ENCODE peak calls at places on chromosomes 7 and 10, in four cellular contexts. K is fibroblast of pulmonary artery, W is brain microvascular endothelial cell, G is stomach. T is an unnamed sample.
A peak's percentile ranks its signal among the peaks of the same experiment; 100 is the strongest.

GRCh38 chr10:69321865-69322264 is 43.6 kb downstream of the HK1 start:
- DNase-seq in G (no peak), W (peak; percentile 25), K (no peak), T (no peak)

GRCh38 chr10:26890956-26891355 is 30.2 kb upstream of the ABI1 start:
- DNase-seq in K (peak; percentile 84), W (peak; percentile 81), G (peak; percentile 45), T (no peak)

GRCh38 chr7:19215421-19215820 is 70.2 kb upstream of the FERD3L start:
- DNase-seq in K (peak; percentile 86), G (no peak), W (peak; percentile 77), T (no peak)

GRCh38 chr10:56139405-56139804 is 221.7 kb downstream of the ZWINT start:
- DNase-seq in W (no peak), K (no peak), G (no peak), T (no peak)

GRCh38 chr7:34567906-34568305 is 90.1 kb upstream of the NPSR1 start:
- DNase-seq in K (no peak), G (no peak), W (no peak), T (no peak)

GRCh38 chr10:62852961-62853702 is 37.0 kb upstream of the EGR2 start:
- DNase-seq in K (no peak), G (no peak), W (no peak), T (no peak)

GRCh38 chr7:127536426-127537152 is 48.8 kb downstream of the GCC1 start:
- DNase-seq in G (no peak), W (no peak), K (no peak), T (no peak)

GRCh38 chr10:102121739-102122372 is 1.7 kb upstream of the LDB1 start:
- DNase-seq in W (no peak), K (peak; percentile 48), G (no peak), T (no peak)

GRCh38 chr10:103715430-103715829 is 139.9 kb downstream of the SH3PXD2A start:
- DNase-seq in K (peak; percentile 70), G (no peak), W (peak; percentile 66), T (no peak)

GRCh38 chr7:74002474-74003017 is 25.4 kb upstream of the ELN start:
- DNase-seq in G (peak; percentile 63), K (peak; percentile 69), W (peak; percentile 56), T (no peak)

GRCh38 chr7:29843738-29844137 is 37.4 kb downstream of the WIPF3 start:
- DNase-seq in W (no peak), G (peak; percentile 78), K (no peak), T (no peak)

GRCh38 chr10:9081988-9082387 is 1027.5 kb downstream of the GATA3 start:
- DNase-seq in K (no peak), W (no peak), G (no peak), T (no peak)

GRCh38 chr7:41006591-41006990 is 696.3 kb downstream of the INHBA start:
- DNase-seq in K (peak; percentile 47), W (no peak), G (no peak), T (no peak)

GRCh38 chr7:133662830-133663229 is 410.0 kb downstream of the EXOC4 start:
- DNase-seq in W (no peak), K (no peak), G (no peak), T (no peak)

GRCh38 chr10:122497241-122497640 is 35.9 kb downstream of the HTRA1 start:
- DNase-seq in K (no peak), G (no peak), W (no peak), T (no peak)

GRCh38 chr7:37899712-37900247 is 16.8 kb downstream of the SFRP4 start:
- DNase-seq in K (no peak), G (no peak), W (no peak), T (no peak)

DNA sequence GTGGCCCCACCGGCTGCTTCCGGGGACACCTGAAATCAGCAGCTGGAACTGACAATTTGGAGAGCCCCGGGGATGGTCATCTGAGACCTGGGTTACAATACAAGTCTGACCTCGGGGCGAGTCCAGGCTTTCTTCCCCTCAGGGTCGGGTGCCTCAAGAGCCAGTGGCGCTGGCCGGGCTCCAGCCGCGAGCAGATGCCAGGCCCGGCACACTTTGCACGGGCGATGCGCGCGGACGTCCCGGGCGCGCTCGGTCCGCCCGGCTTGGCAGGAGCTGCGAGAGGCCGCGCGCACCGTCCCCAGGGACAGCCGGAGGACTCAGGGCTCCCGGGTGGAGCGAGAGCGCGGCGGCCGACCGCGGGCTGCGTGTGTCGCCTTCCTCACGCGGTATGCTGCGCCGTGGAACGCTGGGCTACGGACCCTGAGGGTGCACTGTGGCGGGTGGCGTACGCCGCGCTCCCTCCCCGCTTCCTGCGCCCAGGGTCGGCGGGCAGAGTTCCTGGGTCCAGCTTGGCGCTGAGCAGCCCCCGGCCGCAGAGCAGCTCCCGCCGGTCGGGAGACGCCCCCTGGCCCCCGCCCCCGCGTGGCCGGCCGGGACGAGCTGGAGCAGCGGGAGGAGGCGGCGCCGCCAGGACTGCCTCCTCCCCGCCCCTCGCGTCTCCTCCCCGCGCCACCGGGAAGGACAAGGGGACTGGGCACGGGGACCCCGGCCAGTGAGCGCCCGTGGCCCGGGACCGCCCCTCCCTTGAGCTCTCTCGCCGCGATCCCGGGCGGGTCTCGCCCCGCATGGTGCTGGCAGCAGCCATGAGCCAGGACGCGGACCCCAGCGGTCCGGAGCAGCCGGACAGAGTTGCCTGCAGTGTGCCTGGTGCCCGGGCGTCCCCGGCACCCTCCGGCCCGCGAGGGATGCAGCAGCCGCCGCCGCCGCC is at the start of gene RBM20:
- DNase-seq in G (no peak), W (no peak), K (peak; percentile 15), T (peak; percentile 31)
- TF ChIP-seq CTCF in G (no peak), W (no peak), K (no peak), T (no peak)

GRCh38 chr10:90787906-90788491 is 69.8 kb downstream of the HTR7 start:
- DNase-seq in G (no peak), W (peak; percentile 37), K (peak; percentile 62), T (no peak)
- TF ChIP-seq CTCF in G (peak; percentile 33), W (peak; percentile 96), K (peak; percentile 98), T (no peak)

GRCh38 chr10:74058658-74059057 is 60.7 kb downstream of the VCL start:
- DNase-seq in W (no peak), K (peak; percentile 43), G (no peak), T (no peak)
- TF ChIP-seq CTCF in W (no peak), K (no peak), G (peak; percentile 22), T (no peak)

GRCh38 chr7:120857558-120858298 is at the start of gene TSPAN12:
- DNase-seq in G (peak; percentile 87), W (peak; percentile 63), K (peak; percentile 64), T (peak; percentile 54)

GRCh38 chr7:120860151-120860550 is 2.2 kb upstream of the TSPAN12 start:
- DNase-seq in G (no peak), W (no peak), K (no peak), T (no peak)

GRCh38 chr7:120856198-120856597 is 1.7 kb downstream of the TSPAN12 start:
- DNase-seq in W (no peak), K (no peak), G (no peak), T (no peak)

GRCh38 chr7:120858299-120858636 is 324 bp upstream of the TSPAN12 start:
- DNase-seq in W (no peak), G (no peak), K (no peak), T (no peak)

DNA sequence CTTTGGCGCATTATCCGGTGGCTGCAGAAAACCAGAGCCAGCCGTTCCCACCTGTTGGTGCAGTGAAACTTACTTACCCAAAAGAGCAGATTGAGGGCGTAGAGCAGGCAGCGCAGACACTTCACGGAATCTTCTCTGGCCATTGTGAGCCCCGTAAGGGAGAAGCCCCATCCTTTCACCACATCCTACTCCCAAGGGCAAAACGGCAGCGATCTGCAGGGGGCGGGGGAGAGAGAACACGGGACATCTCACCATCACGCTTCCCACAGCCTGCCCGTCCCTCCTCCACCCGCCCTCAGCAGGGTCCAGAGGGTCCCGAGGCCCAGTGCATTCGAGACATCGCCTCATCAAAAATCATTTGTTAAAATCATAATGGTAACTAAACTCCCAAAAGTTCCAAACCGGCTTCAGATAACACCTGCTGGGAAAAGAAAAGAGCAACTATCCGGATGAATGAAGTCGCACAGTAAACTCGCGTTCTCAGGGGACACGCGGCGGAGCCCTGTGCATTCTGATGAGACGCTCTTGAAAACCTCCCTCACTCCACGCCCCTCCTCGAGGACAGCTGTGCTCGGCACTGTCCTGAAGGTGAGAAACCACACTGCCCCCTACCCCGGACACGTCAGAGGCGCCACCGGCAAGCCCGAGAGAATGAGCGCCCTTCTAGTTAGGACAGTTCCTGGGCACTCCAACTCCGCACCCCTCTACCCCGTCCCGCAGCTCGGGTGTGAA is 1.2 kb downstream of the TSPAN12 start:
- DNase-seq in W (peak; percentile 24), K (peak; percentile 11), G (no peak), T (peak; percentile 17)
- TF ChIP-seq CTCF in W (peak; percentile 25), K (no peak), G (no peak), T (no peak)